ENCODE peak calls at places on chromosomes 13 and 19, in ten cellular contexts. E is heart right ventricle, X is fibroblast of mammary gland, C is iPS DF 6.9, V is neuronal stem cell, K is esophagus squamous epithelium, Q is K562, U is lung, J is uterus, L is cardiac fibroblast. A is an unnamed sample.

GRCh38 chr19:50695251-50696064 is 24.1 kb downstream of the SHANK1 start:
- DNase-seq in E (no peak), X (no peak), C (no peak), V (peak), K (no peak), Q (peak), U (no peak), J (no peak), L (no peak), A (peak)

GRCh38 chr19:38252935-38253691 is 3.1 kb downstream of the PPP1R14A start:
- DNase-seq in E (peak), X (no peak), C (no peak), V (no peak), K (no peak), Q (no peak), U (no peak), J (peak), L (no peak), A (no peak)

GRCh38 chr13:33351324-33351723 is 65.8 kb upstream of the STARD13 start:
- DNase-seq in E (no peak), X (peak), C (no peak), V (no peak), K (no peak), Q (no peak), U (no peak), J (no peak), L (peak), A (peak)

GRCh38 chr19:47035127-47035494 is 13.3 kb downstream of the TMEM160 start:
- DNase-seq in E (no peak), X (peak), C (no peak), V (no peak), K (no peak), Q (peak), U (no peak), J (no peak), L (no peak), A (no peak)

GRCh38 chr13:109684836-109685602 is 101.4 kb downstream of the IRS2 start:
- DNase-seq in E (peak), X (peak), C (no peak), V (no peak), K (no peak), Q (no peak), U (no peak), J (no peak), L (peak), A (peak)

GRCh38 chr13:68190826-68191225 is 960.7 kb upstream of the PCDH9 start:
- DNase-seq in E (no peak), X (peak), C (no peak), V (no peak), K (no peak), Q (no peak), U (no peak), J (no peak), L (no peak), A (no peak)

GRCh38 chr13:77062097-77062496 is 35.1 kb upstream of the FBXL3 start:
- DNase-seq in E (no peak), X (peak), C (no peak), V (no peak), K (no peak), Q (no peak), U (no peak), J (no peak), L (peak), A (no peak)

GRCh38 chr19:15628236-15629002 is 12.3 kb upstream of the CYP4F3 start:
- DNase-seq in E (no peak), X (no peak), C (no peak), V (no peak), K (no peak), Q (no peak), U (no peak), J (no peak), L (no peak), A (no peak)

GRCh38 chr13:102402292-102402691 is 444 bp upstream of the FGF14 start:
- DNase-seq in E (peak), X (peak), C (peak), V (peak), K (no peak), Q (no peak), U (no peak), J (peak), L (no peak), A (peak)

GRCh38 chr19:27887946-27888345 is 1325.0 kb downstream of the UQCRFS1 start:
- DNase-seq in E (no peak), X (no peak), C (no peak), V (no peak), K (no peak), Q (no peak), U (no peak), J (no peak), L (no peak), A (no peak)

GRCh38 chr19:1755467-1756155 is 2.3 kb downstream of the ONECUT3 start:
- DNase-seq in E (no peak), X (no peak), C (no peak), V (no peak), K (no peak), Q (no peak), U (no peak), J (no peak), L (no peak), A (no peak)

GRCh38 chr13:20462533-20462915 is 63.1 kb downstream of the CRYL1 start:
- DNase-seq in E (no peak), X (no peak), C (no peak), V (no peak), K (no peak), Q (no peak), U (no peak), J (no peak), L (no peak), A (no peak)

GRCh38 chr19:16888629-16889371 is at the start of gene F2RL3:
- DNase-seq in E (peak), X (no peak), C (no peak), V (no peak), K (no peak), Q (peak), U (peak), J (peak), L (peak), A (peak)

GRCh38 chr19:30674656-30675055 is 302.5 kb downstream of the ZNF536 start:
- DNase-seq in E (no peak), X (no peak), C (no peak), V (no peak), K (no peak), Q (no peak), U (no peak), J (no peak), L (no peak), A (no peak)

GRCh38 chr19:33703821-33704220 is 82.1 kb downstream of the CHST8 start:
- DNase-seq in E (no peak), X (no peak), C (no peak), V (no peak), K (no peak), Q (no peak), U (no peak), J (no peak), L (no peak), A (no peak)

GRCh38 chr13:106151056-106151699 is 384.3 kb downstream of the EFNB2 start:
- DNase-seq in E (no peak), X (peak), C (no peak), V (peak), K (no peak), Q (no peak), U (no peak), J (no peak), L (peak), A (no peak)

GRCh38 chr13:110233181-110233641 is 73.7 kb downstream of the COL4A1 start:
- DNase-seq in E (peak), X (peak), C (no peak), V (no peak), K (no peak), Q (no peak), U (no peak), J (peak), L (peak), A (peak)

GRCh38 chr19:2239771-2240770 is 3.4 kb downstream of the SF3A2 start:
- DNase-seq in E (no peak), X (peak), C (no peak), V (peak), K (no peak), Q (peak), U (no peak), J (no peak), L (peak), A (peak)

GRCh38 chr13:97976551-97977375 is 23.3 kb downstream of the IPO5 start:
- DNase-seq in E (peak), X (no peak), C (no peak), V (peak), K (no peak), Q (peak), U (no peak), J (no peak), L (no peak), A (no peak)

GRCh38 chr19:49502866-49503581 is 6.8 kb downstream of the RPS11 start:
- DNase-seq in E (no peak), X (peak), C (no peak), V (no peak), K (no peak), Q (peak), U (no peak), J (peak), L (peak), A (peak)

GRCh38 chr13:41568990-41569387 is 111.6 kb downstream of the RGCC start:
- DNase-seq in E (no peak), X (peak), C (no peak), V (no peak), K (no peak), Q (no peak), U (no peak), J (no peak), L (peak), A (no peak)

GRCh38 chr13:36282818-36283432 is 14.7 kb downstream of the CCDC169 start:
- DNase-seq in E (no peak), X (peak), C (no peak), V (peak), K (no peak), Q (peak), U (no peak), J (no peak), L (peak), A (no peak)

GRCh38 chr19:52941941-52942370 is 18.7 kb upstream of the ZNF888 start:
- DNase-seq in E (peak), X (peak), C (no peak), V (no peak), K (no peak), Q (no peak), U (no peak), J (peak), L (peak), A (peak)

GRCh38 chr13:30408319-30409101 is 13.8 kb upstream of the UBE2L5 start:
- DNase-seq in E (peak), X (peak), C (peak), V (peak), K (peak), Q (peak), U (peak), J (peak), L (peak), A (peak)

GRCh38 chr13:21015284-21015683 is 46.1 kb downstream of the LATS2 start:
- DNase-seq in E (no peak), X (peak), C (no peak), V (no peak), K (no peak), Q (no peak), U (no peak), J (no peak), L (peak), A (no peak)

GRCh38 chr13:26591672-26592071 is 34.2 kb downstream of the WASF3 start:
- DNase-seq in E (no peak), X (no peak), C (no peak), V (no peak), K (no peak), Q (no peak), U (no peak), J (no peak), L (no peak), A (no peak)

GRCh38 chr13:108369412-108369811 is 99.9 kb downstream of the TNFSF13B start:
- DNase-seq in E (no peak), X (no peak), C (no peak), V (no peak), K (no peak), Q (no peak), U (no peak), J (no peak), L (no peak), A (no peak)

GRCh38 chr13:110319774-110320509 is 12.9 kb downstream of the COL4A2 start:
- DNase-seq in E (no peak), X (peak), C (no peak), V (no peak), K (no peak), Q (no peak), U (no peak), J (no peak), L (peak), A (peak)

GRCh38 chr13:95660981-95661581 is 15.9 kb upstream of the DNAJC3 start:
- DNase-seq in E (no peak), X (peak), C (no peak), V (no peak), K (no peak), Q (peak), U (no peak), J (no peak), L (peak), A (no peak)

GRCh38 chr13:82698941-82699340 is 1183.3 kb downstream of the SLITRK1 start:
- DNase-seq in E (no peak), X (no peak), C (no peak), V (no peak), K (no peak), Q (no peak), U (no peak), J (no peak), L (no peak), A (no peak)

GRCh38 chr19:49119411-49120324 is at the start of gene PPFIA3:
- DNase-seq in E (peak), X (peak), C (no peak), V (peak), K (no peak), Q (peak), U (no peak), J (peak), L (peak), A (peak)

GRCh38 chr13:87331178-87331577 is 340.0 kb upstream of the SLITRK5 start:
- DNase-seq in E (peak), X (no peak), C (no peak), V (no peak), K (no peak), Q (no peak), U (no peak), J (no peak), L (no peak), A (peak)

GRCh38 chr19:21117041-21117907 is 24.6 kb upstream of the ZNF431 start:
- DNase-seq in E (no peak), X (no peak), C (no peak), V (no peak), K (no peak), Q (no peak), U (no peak), J (no peak), L (peak), A (no peak)

GRCh38 chr19:46408611-46409039 is 4.7 kb downstream of the CCDC8 start:
- DNase-seq in E (peak), X (peak), C (no peak), V (no peak), K (no peak), Q (no peak), U (peak), J (peak), L (no peak), A (peak)

GRCh38 chr13:98918771-98919170 is 59.1 kb downstream of the DOCK9 start:
- DNase-seq in E (no peak), X (no peak), C (no peak), V (no peak), K (no peak), Q (no peak), U (no peak), J (no peak), L (peak), A (no peak)

GRCh38 chr19:18637644-18638630 is 1.1 kb downstream of the KLHL26 start:
- DNase-seq in E (no peak), X (no peak), C (no peak), V (no peak), K (no peak), Q (peak), U (peak), J (no peak), L (no peak), A (peak)
- H3K4me3 ChIP-seq in E (peak), X (peak), C (peak), V (peak), K (peak), Q (peak), U (peak), J (peak), L (peak), A (peak)

GRCh38 chr19:41546386-41546789 is 29.6 kb upstream of the CEACAM21 start:
- DNase-seq in E (no peak), X (no peak), C (no peak), V (no peak), K (no peak), Q (no peak), U (no peak), J (no peak), L (no peak), A (no peak)
- H3K4me3 ChIP-seq in E (peak), X (no peak), C (no peak), V (no peak), K (no peak), Q (no peak), U (no peak), J (no peak), L (no peak), A (no peak)

DNA sequence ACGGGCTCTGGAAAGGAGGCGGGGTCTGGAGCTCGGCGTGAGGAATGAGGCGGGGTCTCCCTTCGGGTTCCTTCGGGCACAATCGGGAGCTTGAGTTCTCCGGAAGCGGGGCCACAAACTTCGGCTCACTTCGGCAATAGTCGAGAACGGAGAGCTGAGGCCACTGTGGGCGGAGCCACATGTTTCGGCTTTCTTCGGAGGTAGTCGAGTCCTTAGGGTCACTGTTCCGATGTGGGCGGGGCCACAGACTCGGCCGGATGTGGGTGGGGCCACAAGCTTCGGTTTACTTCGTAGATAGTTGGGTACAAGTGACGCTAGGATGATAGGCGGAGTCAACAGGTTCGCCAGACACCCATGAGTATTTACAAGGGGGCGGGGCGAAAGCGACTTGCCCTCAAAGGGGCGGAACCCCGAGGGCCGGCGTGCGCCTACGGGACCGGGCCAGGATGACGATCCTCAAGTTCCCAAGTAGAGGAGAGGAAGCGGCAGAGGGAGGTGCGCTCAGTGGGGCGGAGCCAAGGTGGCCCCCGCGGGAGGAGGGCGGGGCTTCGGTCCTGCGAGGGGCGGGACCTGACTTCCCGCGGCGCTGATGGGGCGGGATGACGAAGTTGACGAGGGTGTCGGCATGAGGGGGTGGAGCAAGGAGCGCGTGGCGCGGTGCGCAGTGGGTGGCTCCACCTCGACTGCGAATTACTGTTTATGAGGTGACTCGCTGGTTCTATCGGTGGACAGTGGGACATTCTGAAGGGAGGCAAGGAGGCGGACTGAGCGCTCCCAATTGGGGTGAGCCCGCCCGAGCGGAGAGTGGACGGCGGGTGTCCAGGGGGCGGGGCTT is 505 bp upstream of the MBOAT7 start:
- DNase-seq in E (peak), X (peak), C (peak), V (peak), K (peak), Q (peak), U (peak), J (peak), L (peak), A (peak)
- H3K4me3 ChIP-seq in E (peak), X (peak), C (peak), V (peak), K (peak), Q (peak), U (peak), J (peak), L (peak), A (peak)

GRCh38 chr19:4606921-4607678 is 32.2 kb upstream of the TNFAIP8L1 start:
- DNase-seq in E (peak), X (peak), C (no peak), V (peak), K (no peak), Q (no peak), U (no peak), J (peak), L (no peak), A (peak)

GRCh38 chr19:4606181-4606580 is 33.1 kb upstream of the TNFAIP8L1 start:
- DNase-seq in E (no peak), X (no peak), C (no peak), V (no peak), K (no peak), Q (no peak), U (no peak), J (no peak), L (no peak), A (no peak)

GRCh38 chr19:4604912-4605311 is 34.4 kb upstream of the TNFAIP8L1 start:
- DNase-seq in E (no peak), X (no peak), C (no peak), V (no peak), K (no peak), Q (no peak), U (no peak), J (no peak), L (no peak), A (no peak)

GRCh38 chr19:4613258-4613751 is 26.0 kb upstream of the TNFAIP8L1 start:
- DNase-seq in E (no peak), X (no peak), C (no peak), V (no peak), K (no peak), Q (no peak), U (no peak), J (no peak), L (no peak), A (no peak)

GRCh38 chr19:4609878-4610511 is 29.3 kb upstream of the TNFAIP8L1 start:
- DNase-seq in E (peak), X (no peak), C (no peak), V (no peak), K (no peak), Q (no peak), U (no peak), J (no peak), L (no peak), A (peak)
- H3K4me3 ChIP-seq in E (peak), X (no peak), C (no peak), V (no peak), K (no peak), Q (peak), U (no peak), J (no peak), L (no peak), A (no peak)

GRCh38 chr19:29532097-29532496 is 6.3 kb downstream of the VSTM2B start:
- DNase-seq in E (no peak), X (no peak), C (no peak), V (no peak), K (no peak), Q (no peak), U (no peak), J (no peak), L (no peak), A (no peak)

GRCh38 chr19:29528946-29529645 is 3.3 kb downstream of the VSTM2B start:
- DNase-seq in E (no peak), X (no peak), C (no peak), V (peak), K (no peak), Q (no peak), U (no peak), J (no peak), L (no peak), A (no peak)

GRCh38 chr19:29531458-29532025 is 5.7 kb downstream of the VSTM2B start:
- DNase-seq in E (no peak), X (no peak), C (no peak), V (no peak), K (no peak), Q (no peak), U (no peak), J (peak), L (no peak), A (no peak)

GRCh38 chr19:29529646-29530548 is 4.1 kb downstream of the VSTM2B start:
- DNase-seq in E (no peak), X (no peak), C (no peak), V (peak), K (no peak), Q (no peak), U (no peak), J (no peak), L (no peak), A (no peak)

DNA sequence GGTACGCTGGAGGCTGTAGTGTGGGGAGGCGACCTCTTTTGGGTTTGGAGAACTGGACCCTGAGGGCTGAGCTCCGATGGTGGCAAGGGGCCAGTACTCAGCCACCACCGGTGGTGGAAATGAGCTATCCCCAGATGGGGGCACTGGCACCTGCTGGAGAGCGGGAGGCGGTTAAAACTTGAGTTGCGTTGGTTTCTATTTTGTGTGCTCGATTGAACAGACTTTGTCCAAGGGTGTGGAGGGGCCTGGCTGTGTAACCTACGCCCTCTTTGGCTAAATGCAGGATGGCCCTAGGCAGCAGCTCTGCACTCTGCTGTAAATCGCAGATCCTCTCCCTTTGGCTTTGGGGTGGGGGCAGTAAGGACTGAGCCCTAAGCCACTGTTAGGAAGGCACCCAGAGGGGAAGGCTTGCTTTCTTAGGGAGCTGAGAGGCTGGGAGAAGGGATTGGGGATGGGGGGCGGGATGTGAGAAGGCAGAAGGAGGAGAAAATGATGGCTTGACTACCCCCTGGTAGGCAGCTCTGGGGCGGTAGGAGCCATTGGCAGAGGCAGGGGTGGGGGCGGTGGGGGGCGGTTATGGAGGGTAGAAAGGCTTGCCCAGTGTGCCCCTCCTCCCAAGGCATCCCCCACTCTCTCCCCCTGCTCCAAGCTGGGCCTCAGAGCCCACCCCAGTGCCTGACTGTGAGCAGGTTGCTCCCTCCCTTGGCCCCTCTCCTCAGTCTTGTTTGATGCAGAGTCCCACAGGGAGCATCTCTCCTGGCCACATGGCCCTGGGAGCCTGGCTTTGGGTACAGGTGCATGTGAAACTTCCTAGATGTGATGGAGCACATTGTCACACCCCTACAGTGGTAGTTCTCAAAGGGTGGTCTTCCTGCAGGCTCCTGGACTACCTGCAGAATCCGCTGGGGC is 5.0 kb downstream of the VSTM2B start:
- DNase-seq in E (no peak), X (no peak), C (no peak), V (no peak), K (no peak), Q (no peak), U (no peak), J (no peak), L (no peak), A (no peak)
- H3K4me3 ChIP-seq in E (no peak), X (no peak), C (peak), V (no peak), K (no peak), Q (no peak), U (no peak), J (no peak), L (no peak), A (no peak)